ENCODE peak calls at places on chromosomes 4 and X, in nine cellular contexts. A, Q, N, H, O, V, F, B and U are unnamed samples.

GRCh38 chrX:1249101-1249887 is 19.3 kb upstream of the CSF2RA start:
- DNase-seq in A (no peak), Q (peak; percentile 64), N (no peak), H (peak; percentile 79), O (no peak), V (no peak), F (peak; percentile 69), B (no peak), U (peak; percentile 90)

GRCh38 chr4:37770016-37770415 is 56.5 kb upstream of the PGM2 start:
- DNase-seq in A (no peak), Q (no peak), N (no peak), H (no peak), O (peak; percentile 4), V (peak; percentile 90), F (no peak), B (no peak), U (no peak)

GRCh38 chr4:119597377-119597776 is 31.2 kb downstream of the PDE5A start:
- DNase-seq in A (no peak), Q (no peak), N (no peak), H (no peak), O (no peak), V (no peak), F (no peak), B (no peak), U (no peak)

GRCh38 chr4:170827562-170828260 is 738.0 kb upstream of the AADAT start:
- DNase-seq in A (no peak), Q (no peak), N (no peak), H (no peak), O (no peak), V (no peak), F (no peak), B (no peak), U (no peak)

GRCh38 chrX:48927736-48928382 is 9.0 kb upstream of the PIM2 start:
- DNase-seq in A (no peak), Q (no peak), N (no peak), H (no peak), O (no peak), V (no peak), F (no peak), B (no peak), U (no peak)

GRCh38 chrX:71941771-71942170 is 31.1 kb downstream of the NHSL2 start:
- DNase-seq in A (no peak), Q (peak; percentile 44), N (no peak), H (no peak), O (no peak), V (peak; percentile 27), F (no peak), B (no peak), U (no peak)

GRCh38 chrX:105063743-105064142 is 156.8 kb downstream of the TEX13A start:
- DNase-seq in A (no peak), Q (no peak), N (no peak), H (no peak), O (no peak), V (no peak), F (no peak), B (no peak), U (no peak)

GRCh38 chr4:83214079-83214478 is 70.5 kb downstream of the COQ2 start:
- DNase-seq in A (no peak), Q (no peak), N (no peak), H (no peak), O (no peak), V (no peak), F (no peak), B (no peak), U (no peak)

GRCh38 chr4:150462743-150463142 is 119.2 kb upstream of the MAB21L2 start:
- DNase-seq in A (no peak), Q (no peak), N (no peak), H (no peak), O (no peak), V (no peak), F (no peak), B (peak; percentile 64), U (no peak)

GRCh38 chr4:17535906-17536305 is 20.9 kb downstream of the CLRN2 start:
- DNase-seq in A (no peak), Q (no peak), N (no peak), H (no peak), O (no peak), V (no peak), F (no peak), B (peak; percentile 15), U (no peak)

GRCh38 chr4:150960818-150961217 is 54.3 kb downstream of the LRBA start:
- DNase-seq in A (no peak), Q (no peak), N (no peak), H (no peak), O (no peak), V (no peak), F (no peak), B (peak; percentile 41), U (no peak)

GRCh38 chrX:135974279-135974856 is 580 bp upstream of the MMGT1 start:
- DNase-seq in A (peak; percentile 22), Q (peak; percentile 77), N (peak; percentile 67), H (peak; percentile 74), O (no peak), V (peak; percentile 24), F (peak; percentile 85), B (peak; percentile 85), U (peak; percentile 89)

GRCh38 chr4:158894826-158895225 is 126.0 kb downstream of the FNIP2 start:
- DNase-seq in A (no peak), Q (no peak), N (no peak), H (no peak), O (no peak), V (no peak), F (no peak), B (no peak), U (no peak)

GRCh38 chrX:110086916-110087484 is 84.1 kb downstream of the TMEM164 start:
- DNase-seq in A (no peak), Q (no peak), N (no peak), H (no peak), O (peak; percentile 80), V (peak; percentile 39), F (no peak), B (peak; percentile 13), U (no peak)